ENCODE peak calls at places on chromosomes 16 and 17, in four cellular contexts. One of them, this sample, is unnamed.

GRCh38 chr16:66983033-66983432 is 5.4 kb upstream of the CES4A start:
- DNase-seq in right cardiac atrium: no peak
- DNase-seq in HFFc6: no peak
- DNase-seq in stimulated activated CD8-positive, alpha-beta memory T cell treated with anti-CD3 and anti-CD28 coated beads, Interleukin-12 subunit alpha, Interleukin-12 subunit beta, amount 100 ng/mL, for 1 hour: no peak
- DNase-seq in this sample: no peak

GRCh38 chr17:64413505-64413904 is 22.8 kb upstream of the PECAM1 start:
- DNase-seq in right cardiac atrium: no peak
- DNase-seq in HFFc6: no peak
- DNase-seq in stimulated activated CD8-positive, alpha-beta memory T cell treated with anti-CD3 and anti-CD28 coated beads, Interleukin-12 subunit alpha, Interleukin-12 subunit beta, amount 100 ng/mL, for 1 hour: no peak
- DNase-seq in this sample: no peak

GRCh38 chr17:13429201-13429600 is 172.5 kb downstream of the HS3ST3A1 start:
- DNase-seq in right cardiac atrium: no peak
- DNase-seq in HFFc6: peak; percentile 91
- DNase-seq in stimulated activated CD8-positive, alpha-beta memory T cell treated with anti-CD3 and anti-CD28 coated beads, Interleukin-12 subunit alpha, Interleukin-12 subunit beta, amount 100 ng/mL, for 1 hour: no peak
- DNase-seq in this sample: peak; percentile 32

GRCh38 chr16:76486740-76487139 is 209.5 kb downstream of the CNTNAP4 start:
- DNase-seq in right cardiac atrium: no peak
- DNase-seq in HFFc6: no peak
- DNase-seq in stimulated activated CD8-positive, alpha-beta memory T cell treated with anti-CD3 and anti-CD28 coated beads, Interleukin-12 subunit alpha, Interleukin-12 subunit beta, amount 100 ng/mL, for 1 hour: no peak
- DNase-seq in this sample: no peak

GRCh38 chr17:12348476-12348875 is 317.2 kb upstream of the MYOCD start:
- DNase-seq in right cardiac atrium: no peak
- DNase-seq in HFFc6: peak; percentile 24
- DNase-seq in stimulated activated CD8-positive, alpha-beta memory T cell treated with anti-CD3 and anti-CD28 coated beads, Interleukin-12 subunit alpha, Interleukin-12 subunit beta, amount 100 ng/mL, for 1 hour: no peak
- DNase-seq in this sample: no peak

GRCh38 chr17:12983986-12984932 is 33.6 kb downstream of the ELAC2 start:
- DNase-seq in right cardiac atrium: peak; percentile 83
- DNase-seq in HFFc6: peak; percentile 63
- DNase-seq in stimulated activated CD8-positive, alpha-beta memory T cell treated with anti-CD3 and anti-CD28 coated beads, Interleukin-12 subunit alpha, Interleukin-12 subunit beta, amount 100 ng/mL, for 1 hour: no peak
- DNase-seq in this sample: peak; percentile 51

GRCh38 chr16:68264128-68265077 is at the start of gene SLC7A6:
- DNase-seq in right cardiac atrium: peak; percentile 81
- DNase-seq in HFFc6: peak; percentile 69
- DNase-seq in stimulated activated CD8-positive, alpha-beta memory T cell treated with anti-CD3 and anti-CD28 coated beads, Interleukin-12 subunit alpha, Interleukin-12 subunit beta, amount 100 ng/mL, for 1 hour: peak; percentile 62
- DNase-seq in this sample: peak; percentile 73

GRCh38 chr16:88853336-88853941 is 3.3 kb downstream of the GALNS start:
- DNase-seq in right cardiac atrium: no peak
- DNase-seq in HFFc6: no peak
- DNase-seq in stimulated activated CD8-positive, alpha-beta memory T cell treated with anti-CD3 and anti-CD28 coated beads, Interleukin-12 subunit alpha, Interleukin-12 subunit beta, amount 100 ng/mL, for 1 hour: no peak
- DNase-seq in this sample: no peak

GRCh38 chr16:75294773-75295172 is 43.3 kb upstream of the BCAR1 start:
- DNase-seq in right cardiac atrium: no peak
- DNase-seq in HFFc6: no peak
- DNase-seq in stimulated activated CD8-positive, alpha-beta memory T cell treated with anti-CD3 and anti-CD28 coated beads, Interleukin-12 subunit alpha, Interleukin-12 subunit beta, amount 100 ng/mL, for 1 hour: no peak
- DNase-seq in this sample: no peak

GRCh38 chr17:74282587-74283370 is 8.7 kb downstream of the DNAI2 start:
- DNase-seq in right cardiac atrium: no peak
- DNase-seq in HFFc6: no peak
- DNase-seq in stimulated activated CD8-positive, alpha-beta memory T cell treated with anti-CD3 and anti-CD28 coated beads, Interleukin-12 subunit alpha, Interleukin-12 subunit beta, amount 100 ng/mL, for 1 hour: no peak
- DNase-seq in this sample: no peak